ENCODE peak calls at places on chromosome 5, in four cellular contexts. C is stimulated activated CD4-positive, alpha-beta T cell treated with anti-CD3 and anti-CD28 coated beads, Interleukin-15, amount 100 ng/mL, for 24 hours; M is CD4-positive, alpha-beta T cell; T is head of caudate nucleus. G is an unnamed sample.

GRCh38 chr5:149888280-149888679 is 56.3 kb downstream of the PDE6A start:
- DNase-seq in C (no peak), M (no peak), T (no peak), G (no peak)

GRCh38 chr5:169101966-169102365 is 199.0 kb downstream of the SLIT3 start:
- DNase-seq in C (no peak), M (no peak), T (no peak), G (no peak)

GRCh38 chr5:55387865-55388264 is 80.1 kb downstream of the MTREX start:
- DNase-seq in C (no peak), M (no peak), T (no peak), G (no peak)

GRCh38 chr5:96260009-96260408 is 173.0 kb downstream of the PCSK1 start:
- DNase-seq in C (no peak), M (no peak), T (no peak), G (no peak)

GRCh38 chr5:167764650-167765289 is 526.7 kb upstream of the WWC1 start:
- DNase-seq in C (no peak), M (no peak), T (no peak), G (no peak)

GRCh38 chr5:39319395-39319794 is 44.9 kb downstream of the C9 start:
- DNase-seq in C (no peak), M (no peak), T (no peak), G (no peak)

GRCh38 chr5:173331956-173332479 is 3.8 kb upstream of the STC2 start:
- DNase-seq in C (peak; percentile 95), M (peak; percentile 56), T (peak; percentile 74), G (peak; percentile 71)

GRCh38 chr5:98769256-98770157 is 4.0 kb upstream of the RGMB start:
- DNase-seq in C (peak; percentile 30), M (no peak), T (peak; percentile 27), G (no peak)

GRCh38 chr5:180975338-180975737 is 13.3 kb upstream of the BTNL3 start:
- DNase-seq in C (no peak), M (no peak), T (no peak), G (no peak)

GRCh38 chr5:77224672-77225355 is 14.3 kb downstream of the PDE8B start:
- DNase-seq in C (no peak), M (no peak), T (no peak), G (no peak)

GRCh38 chr5:96067902-96068614 is 106.4 kb upstream of the ELL2 start:
- DNase-seq in C (peak; percentile 37), M (no peak), T (no peak), G (no peak)

GRCh38 chr5:178595145-178595544 is 5.0 kb upstream of the COL23A1 start:
- DNase-seq in C (no peak), M (no peak), T (no peak), G (no peak)

GRCh38 chr5:75363726-75364495 is 26.9 kb downstream of the HMGCR start:
- DNase-seq in C (no peak), M (no peak), T (no peak), G (no peak)

GRCh38 chr5:137617806-137618205 is 118.1 kb downstream of the KLHL3 start:
- DNase-seq in C (no peak), M (no peak), T (no peak), G (no peak)

GRCh38 chr5:131164931-131165727 is at the start of gene HINT1:
- DNase-seq in C (peak; percentile 95), M (peak; percentile 87), T (peak; percentile 81), G (peak; percentile 87)

GRCh38 chr5:37786855-37787254 is 53.0 kb downstream of the GDNF start:
- DNase-seq in C (no peak), M (no peak), T (no peak), G (no peak)

GRCh38 chr5:54323462-54323861 is 13.1 kb upstream of the ARL15 start:
- DNase-seq in C (no peak), M (no peak), T (no peak), G (no peak)

GRCh38 chr5:154042751-154043150 is 4.0 kb downstream of the MFAP3 start:
- DNase-seq in C (no peak), M (no peak), T (no peak), G (no peak)

GRCh38 chr5:171444582-171444981 is 25.1 kb downstream of the FGF18 start:
- DNase-seq in C (no peak), M (no peak), T (no peak), G (no peak)

GRCh38 chr5:76608833-76609232 is 14.4 kb downstream of the F2RL2 start:
- DNase-seq in C (no peak), M (no peak), T (no peak), G (no peak)

GRCh38 chr5:111278824-111279504 is 54.8 kb downstream of the CAMK4 start:
- DNase-seq in C (peak; percentile 90), M (peak; percentile 79), T (no peak), G (peak; percentile 90)

GRCh38 chr5:76808142-76808691 is 10.6 kb upstream of the F2RL1 start:
- DNase-seq in C (no peak), M (no peak), T (peak; percentile 42), G (no peak)

GRCh38 chr5:84286662-84287061 is 98.0 kb downstream of the EDIL3 start:
- DNase-seq in C (no peak), M (no peak), T (no peak), G (no peak)

GRCh38 chr5:14491505-14491904 is 90.1 kb upstream of the OTULINL start:
- DNase-seq in C (no peak), M (no peak), T (no peak), G (no peak)

GRCh38 chr5:149337746-149338145 is 7.6 kb upstream of the GRPEL2 start:
- DNase-seq in C (no peak), M (no peak), T (no peak), G (no peak)

GRCh38 chr5:13503017-13503416 is 441.5 kb downstream of the DNAH5 start:
- DNase-seq in C (no peak), M (no peak), T (no peak), G (no peak)